ENCODE peak calls at places on chromosomes 7 and 10, in four cellular contexts. N is adrenal gland, P is astrocyte, J is cardiac muscle cell. H is an unnamed sample. For H3K4me1, the result is how much of the 10 kb centered on the place peaks cover.

GRCh38 chr7:22202141-22202540 is 154.8 kb downstream of the RAPGEF5 start:
- DNase-seq in N (peak), P (no peak), J (peak), H (no peak)

GRCh38 chr7:155108144-155108901 is 38.2 kb downstream of the HTR5A start:
- DNase-seq in N (no peak), P (no peak), J (no peak), H (no peak)

GRCh38 chr7:78111384-78111783 is 312.8 kb downstream of the PHTF2 start:
- DNase-seq in N (no peak), P (no peak), J (no peak), H (no peak)

GRCh38 chr7:1458676-1459511 is at the start of gene MICALL2:
- DNase-seq in N (peak), P (peak), J (peak), H (peak)

GRCh38 chr7:6385909-6386560 is 61.7 kb downstream of the DAGLB start:
- DNase-seq in N (no peak), P (no peak), J (no peak), H (no peak)

GRCh38 chr10:19809481-19809880 is 6.8 kb upstream of the PLXDC2 start:
- DNase-seq in N (no peak), P (no peak), J (no peak), H (no peak)

GRCh38 chr7:116802784-116803183 is 59.6 kb upstream of the CAPZA2 start:
- DNase-seq in N (no peak), P (peak), J (peak), H (no peak)

GRCh38 chr10:110529596-110530011 is 31.9 kb downstream of the DUSP5 start:
- DNase-seq in N (no peak), P (no peak), J (no peak), H (no peak)

GRCh38 chr7:108570146-108570755 is 577 bp downstream of the DNAJB9 start:
- DNase-seq in N (peak), P (peak), J (peak), H (no peak)

GRCh38 chr10:7813481-7813880 is 4.8 kb upstream of the TAF3 start:
- DNase-seq in N (no peak), P (no peak), J (no peak), H (no peak)

GRCh38 chr10:71314028-71314693 is 4.9 kb upstream of the SLC29A3 start:
- DNase-seq in N (peak), P (no peak), J (peak), H (no peak)

GRCh38 chr10:35643976-35644799 is 2.1 kb upstream of the FZD8 start:
- DNase-seq in N (peak), P (no peak), J (no peak), H (no peak)

GRCh38 chr7:73894851-73895441 is 34.0 kb downstream of the TMEM270 start:
- DNase-seq in N (no peak), P (peak), J (peak), H (peak)

GRCh38 chr7:8260871-8261707 is 878 bp downstream of the ICA1 start:
- DNase-seq in N (peak), P (no peak), J (peak), H (peak)

GRCh38 chr10:131625041-131625440 is 275.8 kb upstream of the PPP2R2D start:
- DNase-seq in N (no peak), P (no peak), J (no peak), H (no peak)

GRCh38 chr10:62559481-62560206 is 185.5 kb downstream of the ZNF365 start:
- DNase-seq in N (no peak), P (peak), J (peak), H (no peak)

GRCh38 chr7:105245398-105246099 is 143.2 kb downstream of the SRPK2 start:
- DNase-seq in N (peak), P (no peak), J (peak), H (no peak)

GRCh38 chr7:24659505-24659904 is 86.3 kb downstream of the PALS2 start:
- DNase-seq in N (no peak), P (no peak), J (no peak), H (no peak)

GRCh38 chr7:151857412-151857811 is 19.5 kb downstream of the PRKAG2 start:
- DNase-seq in N (no peak), P (no peak), J (no peak), H (no peak)

GRCh38 chr10:69343905-69344304 is 65.6 kb downstream of the HK1 start:
- DNase-seq in N (no peak), P (no peak), J (no peak), H (no peak)

GRCh38 chr7:108282427-108282996 is 152.4 kb upstream of the LAMB4 start:
- DNase-seq in N (peak), P (no peak), J (peak), H (no peak)

GRCh38 chr10:58508316-58508715 is 4.4 kb upstream of the BICC1 start:
- DNase-seq in N (no peak), P (peak), J (peak), H (no peak)

GRCh38 chr10:6423004-6423403 is 157.1 kb downstream of the PRKCQ start:
- DNase-seq in N (no peak), P (no peak), J (no peak), H (no peak)

GRCh38 chr10:110530131-110530831 is 32.6 kb downstream of the DUSP5 start:
- DNase-seq in N (no peak), P (peak), J (peak), H (peak)

GRCh38 chr7:51260516-51260915 is 56.1 kb downstream of the COBL start:
- DNase-seq in N (no peak), P (no peak), J (no peak), H (no peak)

GRCh38 chr10:72847681-72848080 is 45.9 kb upstream of the OIT3 start:
- DNase-seq in N (no peak), P (no peak), J (no peak), H (no peak)

GRCh38 chr7:96996111-96996936 is 9.0 kb upstream of the DLX6 start:
- DNase-seq in N (no peak), P (no peak), J (no peak), H (no peak)

GRCh38 chr10:104324931-104325330 is 13.3 kb downstream of the ITPRIP start:
- DNase-seq in N (no peak), P (no peak), J (no peak), H (no peak)
- H3K4me1 ChIP-seq in N (half or more), P (half or more), J (under half), H (under half)

DNA sequence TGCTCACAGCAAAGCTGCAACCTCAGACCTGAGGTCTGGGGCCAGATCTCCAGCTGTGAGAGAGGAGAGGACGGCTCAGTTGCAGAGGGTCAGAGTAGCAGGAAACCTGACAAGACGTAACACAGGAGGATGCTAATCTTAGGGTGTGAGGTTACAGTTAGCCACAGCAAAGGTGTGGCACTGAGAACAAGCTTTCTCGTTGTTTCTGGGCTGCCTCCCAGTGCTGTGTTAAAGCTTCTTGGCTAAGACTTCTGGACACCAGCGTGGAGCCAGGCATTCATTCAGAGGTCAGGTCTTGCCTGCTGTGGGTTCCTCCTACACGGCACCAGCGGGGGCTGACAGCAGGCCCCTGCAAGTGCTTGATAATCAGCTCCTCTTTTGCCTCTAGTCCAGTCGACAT is 435.4 kb upstream of the DPP6 start:
- DNase-seq in N (no peak), P (no peak), J (no peak), H (no peak)
- TF ChIP-seq CTCF in N (no peak), P (no peak), J (no peak), H (no peak)

GRCh38 chr10:3494879-3495230 is 290.2 kb downstream of the KLF6 start:
- DNase-seq in N (no peak), P (no peak), J (no peak), H (no peak)
- H3K4me3 ChIP-seq in N (no peak), P (peak), J (no peak), H (no peak)

GRCh38 chr10:26468291-26468690 is 30.1 kb downstream of the APBB1IP start:
- DNase-seq in N (no peak), P (peak), J (no peak), H (no peak)
- H3K4me1 ChIP-seq in N (under half), P (under half), J (under half), H (under half)

H was measured in tibial nerve.